ENCODE peak calls at places on chromosomes 3 and 15, in six cellular contexts. L is foreskin fibroblast, I is fibroblast of pulmonary artery, U is A549, N is stomach, A is astrocyte of the spinal cord. J is an unnamed sample.

GRCh38 chr15:25391971-25392733 is 46.7 kb downstream of the UBE3A start:
- DNase-seq in L (peak), A (peak), I (peak), N (no peak), U (no peak), J (no peak)

GRCh38 chr15:62316413-62317060 is 151.5 kb upstream of the C2CD4B start:
- DNase-seq in I (no peak), L (no peak), N (no peak), A (no peak), U (no peak), J (no peak)

GRCh38 chr3:133038731-133039398 is 674 bp downstream of the TMEM108 start:
- DNase-seq in A (peak), N (peak), U (no peak), I (no peak), L (peak), J (peak)

GRCh38 chr3:66938338-66938963 is 59.7 kb upstream of the KBTBD8 start:
- DNase-seq in N (no peak), A (peak), U (peak), L (peak), I (peak), J (peak)

GRCh38 chr3:66037986-66038369 is 740 bp downstream of the MAGI1 start:
- DNase-seq in N (no peak), A (no peak), L (peak), U (no peak), I (no peak), J (no peak)

GRCh38 chr15:90413411-90414379 is 25.7 kb downstream of the IQGAP1 start:
- DNase-seq in L (peak), A (peak), N (no peak), U (peak), I (peak), J (no peak)

GRCh38 chr15:51647128-51647562 is 24.6 kb upstream of the DMXL2 start:
- DNase-seq in N (peak), U (no peak), L (peak), A (peak), I (peak), J (peak)

GRCh38 chr3:37580237-37580636 is 281.4 kb upstream of the CTDSPL start:
- DNase-seq in A (no peak), N (no peak), U (no peak), I (no peak), L (no peak), J (peak)

GRCh38 chr15:51356983-51357382 is 15.5 kb downstream of the GLDN start:
- DNase-seq in N (no peak), U (no peak), L (no peak), I (no peak), A (no peak), J (no peak)

GRCh38 chr15:52798529-52799101 is 8.5 kb upstream of the ONECUT1 start:
- DNase-seq in A (no peak), L (no peak), U (no peak), I (no peak), N (no peak), J (no peak)
- TF ChIP-seq CTCF in A (no peak), L (no peak), U (no peak), I (no peak), N (no peak), J (no peak)

DNA sequence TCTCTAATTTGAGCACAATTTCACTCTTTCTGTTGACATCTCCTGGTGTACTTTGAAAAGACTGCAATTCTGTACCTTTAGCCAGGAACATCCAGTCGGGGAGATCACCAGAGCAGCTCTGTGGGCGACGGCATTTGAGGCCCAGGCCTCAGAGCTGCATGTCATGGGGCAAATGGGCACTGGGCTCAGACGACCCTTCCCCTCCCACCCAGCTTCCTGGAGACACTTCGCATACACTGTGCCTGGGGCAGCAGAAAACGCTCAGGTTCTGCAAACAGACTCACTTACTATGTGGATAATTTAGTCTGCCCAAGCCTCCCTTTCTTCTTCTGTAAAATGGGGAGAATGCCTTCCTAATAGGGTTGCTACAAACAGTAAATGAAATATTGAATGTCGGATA is 96.9 kb downstream of the HMG20A start:
- DNase-seq in I (no peak), U (no peak), A (no peak), N (no peak), L (no peak), J (no peak)
- H3K4me3 ChIP-seq in I (no peak), U (no peak), A (no peak), N (no peak), L (no peak), J (no peak)

DNA sequence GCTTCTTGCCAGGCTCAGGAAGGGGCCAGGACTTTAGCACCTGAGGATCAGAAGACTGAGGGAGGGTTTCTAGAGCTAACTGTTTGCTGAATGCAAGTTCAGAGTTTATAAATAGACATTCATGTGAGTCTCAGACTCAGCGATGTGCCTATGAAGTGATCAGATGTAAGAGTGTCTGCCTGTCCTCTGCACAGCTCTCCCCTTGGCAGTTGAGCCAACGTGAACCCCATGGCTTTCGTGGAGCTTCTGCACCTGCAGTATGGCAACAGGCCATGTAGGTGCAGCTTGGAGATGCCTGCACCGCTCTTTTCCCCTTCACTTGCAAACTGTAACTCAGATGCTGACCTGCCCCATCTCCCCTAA is 141.9 kb downstream of the CHDH start:
- DNase-seq in U (no peak), A (no peak), N (peak), I (no peak), L (no peak), J (no peak)
- TF ChIP-seq CTCF in U (no peak), A (no peak), N (no peak), I (no peak), L (no peak), J (no peak)

GRCh38 chr3:154540950-154541604 is 111.1 kb upstream of the GPR149 start:
- DNase-seq in A (no peak), N (no peak), L (peak), U (no peak), I (peak), J (no peak)
- H3K4me3 ChIP-seq in A (no peak), N (no peak), L (no peak), U (no peak), I (no peak), J (no peak)

DNA sequence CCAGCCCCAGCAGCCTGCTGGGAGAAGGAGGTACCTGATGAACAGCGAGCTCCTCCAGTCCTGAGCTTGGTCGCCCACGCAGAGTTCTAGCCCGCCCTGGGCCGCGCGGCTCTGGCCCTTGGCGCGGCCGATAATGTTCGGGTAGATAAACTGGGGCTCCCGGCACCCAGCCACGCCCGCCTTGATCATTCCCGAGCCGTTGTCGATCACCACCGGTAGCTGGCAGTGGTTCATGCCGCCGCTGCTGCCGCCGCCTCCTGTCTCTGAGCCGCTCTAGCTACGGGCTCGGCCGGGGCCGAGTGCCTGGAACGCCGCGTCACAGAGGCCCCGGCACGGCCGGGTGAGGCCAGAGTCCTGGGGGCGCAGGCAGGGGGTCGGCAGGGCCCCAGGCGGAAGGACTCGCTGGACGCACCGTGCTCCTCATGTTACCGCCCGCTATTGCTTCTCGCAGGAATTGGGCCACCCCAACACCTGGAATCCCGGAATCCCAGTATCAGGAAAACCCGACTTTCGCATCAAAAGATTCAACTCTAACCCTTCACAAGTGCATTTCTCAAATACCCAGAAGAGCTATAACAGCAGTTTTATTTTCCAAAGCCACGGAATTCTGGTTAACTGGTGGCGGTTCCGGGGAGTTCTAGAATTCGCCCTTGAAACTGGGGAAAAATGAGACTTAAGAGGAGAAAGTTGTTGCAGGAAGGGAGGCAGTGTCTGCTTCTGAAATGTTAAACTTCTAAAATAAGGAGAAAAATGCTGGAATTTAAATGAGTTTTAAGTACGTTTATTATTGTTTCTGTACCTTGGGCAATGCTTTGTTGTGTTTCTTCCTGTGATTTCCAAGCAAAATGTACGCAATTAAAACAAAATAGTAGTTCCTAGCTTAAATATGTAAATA is at the start of gene ACTRT3:
- DNase-seq in N (peak), U (peak), I (peak), A (peak), L (peak), J (peak)
- TF ChIP-seq CTCF in N (no peak), U (no peak), I (no peak), A (no peak), L (no peak), J (peak)

GRCh38 chr3:188901671-188902331 is 270.0 kb upstream of the TPRG1 start:
- DNase-seq in U (no peak), N (no peak), I (no peak), L (no peak), A (no peak), J (no peak)

GRCh38 chr3:188904670-188905069 is 267.1 kb upstream of the TPRG1 start:
- DNase-seq in N (no peak), L (peak), A (peak), U (no peak), I (peak), J (no peak)

GRCh38 chr3:188901126-188901525 is 270.6 kb upstream of the TPRG1 start:
- DNase-seq in I (no peak), A (peak), U (no peak), N (no peak), L (peak), J (no peak)

GRCh38 chr3:188899887-188900286 is 271.9 kb upstream of the TPRG1 start:
- DNase-seq in A (peak), N (no peak), U (no peak), L (no peak), I (no peak), J (no peak)

DNA sequence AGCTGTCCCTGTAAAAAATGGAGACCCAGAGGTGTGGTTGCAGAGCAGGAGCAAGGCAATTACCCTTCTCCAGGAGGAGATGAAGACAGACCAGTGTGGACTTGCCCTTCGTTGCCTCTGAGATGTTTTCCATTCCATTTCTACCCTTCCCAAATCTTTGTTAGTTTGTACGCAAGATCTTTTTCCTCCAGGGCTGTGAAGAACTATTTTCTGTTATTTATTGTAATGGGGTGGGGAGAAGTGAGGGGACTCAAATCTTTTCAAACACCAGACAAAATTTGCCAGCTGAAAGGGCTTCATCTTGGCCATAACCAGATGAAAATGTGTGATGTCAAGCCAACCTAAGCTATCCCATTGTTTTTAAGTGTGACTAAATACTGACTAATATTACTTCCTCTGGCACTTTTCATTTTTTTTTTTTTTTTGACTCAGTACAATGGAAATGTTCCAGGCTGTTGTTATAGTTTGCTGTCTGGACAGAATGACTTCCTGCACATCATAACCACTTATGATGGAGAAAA is 271.3 kb upstream of the TPRG1 start:
- DNase-seq in L (peak), I (peak), U (peak), A (peak), N (no peak), J (no peak)
- H3K4me3 ChIP-seq in L (no peak), I (no peak), U (no peak), A (no peak), N (no peak), J (no peak)

DNA sequence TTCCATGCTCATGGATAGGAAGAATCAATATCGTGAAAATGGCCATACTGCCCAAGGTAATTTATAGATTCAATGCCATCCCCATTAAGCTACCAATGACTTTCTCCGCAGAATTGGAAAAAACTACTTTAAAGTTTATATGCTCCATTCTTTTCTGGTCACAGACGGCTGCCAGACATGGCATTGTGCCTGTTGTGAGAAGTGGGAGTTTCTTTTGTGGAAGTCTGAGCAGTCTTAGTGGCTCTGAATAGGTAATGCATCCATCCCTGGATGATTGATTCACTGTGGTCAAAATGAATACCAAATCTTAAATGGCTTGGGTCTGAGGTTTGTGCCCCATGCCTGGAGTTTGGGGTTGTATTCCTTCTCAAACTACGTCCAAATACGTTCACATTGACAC is 274.5 kb upstream of the AZI2 start:
- DNase-seq in A (no peak), L (no peak), U (no peak), I (no peak), N (no peak), J (no peak)
- TF ChIP-seq CTCF in A (no peak), L (no peak), U (no peak), I (no peak), N (no peak), J (no peak)